ENCODE peak calls at places on chromosomes 2 and 18, in six cellular contexts. One of them, this sample, is unnamed.

GRCh38 chr2:2870106-2870505 is 507.5 kb downstream of the EIPR1 start:
- DNase-seq in K562: no peak
- DNase-seq in HepG2: no peak
- DNase-seq in H1: no peak
- DNase-seq in endothelial cell of umbilical vein: no peak
- DNase-seq in WTC11: no peak
- DNase-seq in this sample: no peak

GRCh38 chr2:69762513-69763494 is 20.9 kb downstream of the ANXA4 start:
- DNase-seq in H1: no peak
- DNase-seq in K562: no peak
- DNase-seq in HepG2: no peak
- DNase-seq in WTC11: no peak
- DNase-seq in endothelial cell of umbilical vein: no peak
- DNase-seq in this sample: no peak

GRCh38 chr2:167134381-167135072 is 246.2 kb downstream of the XIRP2 start:
- DNase-seq in H1: no peak
- DNase-seq in HepG2: peak
- DNase-seq in K562: no peak
- DNase-seq in WTC11: no peak
- DNase-seq in endothelial cell of umbilical vein: peak
- DNase-seq in this sample: peak

GRCh38 chr18:47777626-47778025 is 152.8 kb downstream of the SMAD2 start:
- DNase-seq in H1: no peak
- DNase-seq in K562: no peak
- DNase-seq in endothelial cell of umbilical vein: no peak
- DNase-seq in HepG2: no peak
- DNase-seq in WTC11: no peak
- DNase-seq in this sample: no peak

GRCh38 chr2:31729442-31730092 is 148.8 kb upstream of the SRD5A2 start:
- DNase-seq in H1: no peak
- DNase-seq in K562: peak
- DNase-seq in HepG2: peak
- DNase-seq in endothelial cell of umbilical vein: peak
- DNase-seq in WTC11: no peak
- DNase-seq in this sample: peak

GRCh38 chr2:181575650-181576025 is 81.3 kb downstream of the CERKL start:
- DNase-seq in H1: no peak
- DNase-seq in endothelial cell of umbilical vein: no peak
- DNase-seq in WTC11: no peak
- DNase-seq in HepG2: no peak
- DNase-seq in K562: no peak
- DNase-seq in this sample: no peak

GRCh38 chr2:159211447-159212396 is 74.8 kb downstream of the WDSUB1 start:
- DNase-seq in endothelial cell of umbilical vein: no peak
- DNase-seq in HepG2: peak
- DNase-seq in H1: peak
- DNase-seq in K562: no peak
- DNase-seq in WTC11: peak
- DNase-seq in this sample: no peak

GRCh38 chr18:70233974-70234373 is 28.5 kb upstream of the RTTN start:
- DNase-seq in endothelial cell of umbilical vein: no peak
- DNase-seq in H1: no peak
- DNase-seq in HepG2: no peak
- DNase-seq in WTC11: no peak
- DNase-seq in K562: no peak
- DNase-seq in this sample: no peak

GRCh38 chr2:191217580-191217979 is 27.6 kb upstream of the MYO1B start:
- DNase-seq in K562: no peak
- DNase-seq in H1: no peak
- DNase-seq in WTC11: no peak
- DNase-seq in HepG2: peak
- DNase-seq in endothelial cell of umbilical vein: no peak
- DNase-seq in this sample: peak

GRCh38 chr2:217360781-217361485 is 501.1 kb upstream of the TNP1 start:
- DNase-seq in HepG2: no peak
- DNase-seq in K562: no peak
- DNase-seq in H1: no peak
- DNase-seq in endothelial cell of umbilical vein: no peak
- DNase-seq in WTC11: no peak
- DNase-seq in this sample: no peak

GRCh38 chr2:229665158-229665557 is 49.2 kb downstream of the DNER start:
- DNase-seq in endothelial cell of umbilical vein: no peak
- DNase-seq in WTC11: no peak
- DNase-seq in H1: no peak
- DNase-seq in K562: no peak
- DNase-seq in HepG2: no peak
- DNase-seq in this sample: no peak

GRCh38 chr18:13642440-13642827 is 83.9 kb downstream of the FAM210A start:
- DNase-seq in H1: no peak
- DNase-seq in HepG2: no peak
- DNase-seq in K562: no peak
- DNase-seq in WTC11: no peak
- DNase-seq in endothelial cell of umbilical vein: no peak
- DNase-seq in this sample: no peak

GRCh38 chr2:171810409-171810993 is 83.5 kb downstream of the SLC25A12 start:
- DNase-seq in WTC11: no peak
- DNase-seq in HepG2: no peak
- DNase-seq in H1: no peak
- DNase-seq in endothelial cell of umbilical vein: no peak
- DNase-seq in K562: no peak
- DNase-seq in this sample: no peak

GRCh38 chr2:182866095-182866460 is 359 bp downstream of the FRZB start:
- DNase-seq in WTC11: peak
- DNase-seq in H1: no peak
- DNase-seq in endothelial cell of umbilical vein: no peak
- DNase-seq in K562: no peak
- DNase-seq in HepG2: no peak
- DNase-seq in this sample: no peak

GRCh38 chr18:75269140-75269676 is 58.6 kb downstream of the TSHZ1 start:
- DNase-seq in K562: no peak
- DNase-seq in HepG2: no peak
- DNase-seq in endothelial cell of umbilical vein: no peak
- DNase-seq in H1: no peak
- DNase-seq in WTC11: no peak
- DNase-seq in this sample: no peak

GRCh38 chr2:185835974-185836373 is 97.4 kb downstream of the FSIP2 start:
- DNase-seq in WTC11: no peak
- DNase-seq in H1: no peak
- DNase-seq in K562: no peak
- DNase-seq in endothelial cell of umbilical vein: no peak
- DNase-seq in HepG2: no peak
- DNase-seq in this sample: no peak

GRCh38 chr2:191463790-191464189 is 214.1 kb upstream of the NABP1 start:
- DNase-seq in endothelial cell of umbilical vein: no peak
- DNase-seq in H1: no peak
- DNase-seq in WTC11: no peak
- DNase-seq in HepG2: no peak
- DNase-seq in K562: no peak
- DNase-seq in this sample: no peak

GRCh38 chr2:26609133-26609532 is 32.0 kb downstream of the CIB4 start:
- DNase-seq in H1: no peak
- DNase-seq in WTC11: no peak
- DNase-seq in endothelial cell of umbilical vein: no peak
- DNase-seq in K562: no peak
- DNase-seq in HepG2: no peak
- DNase-seq in this sample: no peak

GRCh38 chr2:9422321-9423099 is 818 bp downstream of the ITGB1BP1 start:
- DNase-seq in HepG2: peak
- DNase-seq in endothelial cell of umbilical vein: peak
- DNase-seq in H1: no peak
- DNase-seq in WTC11: peak
- DNase-seq in K562: peak
- DNase-seq in this sample: peak

GRCh38 chr2:124145982-124146381 is 120.9 kb downstream of the CNTNAP5 start:
- DNase-seq in WTC11: no peak
- DNase-seq in H1: no peak
- DNase-seq in K562: no peak
- DNase-seq in HepG2: no peak
- DNase-seq in endothelial cell of umbilical vein: no peak
- DNase-seq in this sample: no peak
- TF ChIP-seq JUN in WTC11: no peak
- TF ChIP-seq JUN in H1: no peak
- TF ChIP-seq JUN in K562: no peak
- TF ChIP-seq JUN in HepG2: no peak
- TF ChIP-seq JUN in endothelial cell of umbilical vein: no peak
- TF ChIP-seq JUN in this sample: no peak

DNA sequence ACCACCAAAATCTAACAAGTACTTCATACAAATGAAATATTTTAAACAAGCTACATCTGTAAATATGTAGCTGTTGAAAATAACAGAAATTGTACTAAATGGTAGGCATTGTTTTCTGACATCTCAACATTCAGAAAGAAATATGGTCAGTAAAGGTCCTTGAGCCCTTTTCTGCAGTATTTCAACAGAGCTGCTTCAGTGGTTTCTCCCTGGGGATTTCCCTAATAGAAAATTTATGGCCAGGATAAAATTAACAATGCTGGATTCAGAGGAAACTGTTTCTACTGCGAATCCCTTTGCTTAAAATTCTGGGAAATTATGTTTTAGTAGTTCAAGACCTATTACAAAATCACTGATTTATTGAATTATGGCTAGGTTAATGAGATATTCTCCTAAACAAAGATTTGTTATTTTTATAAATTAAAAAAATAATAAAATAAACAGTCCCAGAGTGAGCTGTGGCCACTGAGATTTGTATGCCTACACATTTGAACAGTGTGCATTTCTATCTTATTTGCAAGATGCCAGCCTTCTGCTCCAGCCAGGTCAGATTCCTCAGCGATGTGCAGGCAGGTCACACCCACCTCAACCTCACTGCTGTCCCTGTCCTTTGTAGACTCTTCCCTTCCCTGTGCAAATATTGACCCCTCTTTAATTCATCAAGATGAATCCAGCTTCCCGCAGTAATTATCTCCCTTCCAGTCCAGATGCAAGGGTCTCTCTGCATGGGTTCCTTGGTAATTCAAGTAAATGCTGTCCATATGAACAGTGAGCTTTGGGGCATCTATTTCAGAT is 256.4 kb downstream of the PIEZO2 start:
- DNase-seq in endothelial cell of umbilical vein: no peak
- DNase-seq in H1: no peak
- DNase-seq in HepG2: peak
- DNase-seq in WTC11: no peak
- DNase-seq in K562: no peak
- DNase-seq in this sample: no peak
- TF ChIP-seq JUN in endothelial cell of umbilical vein: no peak
- TF ChIP-seq JUN in H1: no peak
- TF ChIP-seq JUN in HepG2: no peak
- TF ChIP-seq JUN in WTC11: no peak
- TF ChIP-seq JUN in K562: no peak
- TF ChIP-seq JUN in this sample: no peak

GRCh38 chr18:63980896-63981454 is 11.1 kb downstream of the SERPINB8 start:
- DNase-seq in K562: no peak
- DNase-seq in H1: no peak
- DNase-seq in endothelial cell of umbilical vein: no peak
- DNase-seq in HepG2: no peak
- DNase-seq in WTC11: no peak
- DNase-seq in this sample: no peak

GRCh38 chr18:63981719-63982118 is 11.8 kb downstream of the SERPINB8 start:
- DNase-seq in HepG2: no peak
- DNase-seq in WTC11: no peak
- DNase-seq in K562: no peak
- DNase-seq in endothelial cell of umbilical vein: no peak
- DNase-seq in H1: no peak
- DNase-seq in this sample: no peak

GRCh38 chr18:63980027-63980426 is 10.1 kb downstream of the SERPINB8 start:
- DNase-seq in HepG2: no peak
- DNase-seq in endothelial cell of umbilical vein: no peak
- DNase-seq in K562: no peak
- DNase-seq in H1: no peak
- DNase-seq in WTC11: no peak
- DNase-seq in this sample: no peak

GRCh38 chr18:63977040-63977439 is 7.2 kb downstream of the SERPINB8 start:
- DNase-seq in HepG2: no peak
- DNase-seq in endothelial cell of umbilical vein: no peak
- DNase-seq in WTC11: no peak
- DNase-seq in K562: no peak
- DNase-seq in H1: no peak
- DNase-seq in this sample: no peak

DNA sequence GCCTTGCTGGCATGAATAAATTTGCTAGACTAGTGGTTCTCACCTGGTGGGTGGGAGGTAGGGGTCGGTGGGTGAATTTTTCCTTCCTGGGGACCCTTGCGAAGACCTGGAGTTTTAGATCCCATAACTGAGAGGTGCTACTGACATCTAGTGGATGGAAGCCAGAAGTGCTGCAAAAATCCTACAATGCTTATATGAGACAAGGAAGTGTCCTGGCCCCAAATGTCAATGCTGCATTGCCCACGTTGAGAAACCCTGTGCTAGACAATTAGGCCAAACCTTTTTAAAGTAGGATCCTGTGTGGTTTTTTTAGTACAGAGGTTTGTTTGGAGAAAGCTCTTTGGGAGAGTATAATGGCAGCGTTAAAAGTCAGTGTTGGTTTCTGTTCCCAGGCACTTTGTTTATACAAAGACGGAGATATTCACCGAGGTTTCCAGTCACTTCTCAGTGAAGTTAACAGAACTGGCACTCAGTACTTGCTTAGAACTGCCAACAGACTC is 9.6 kb downstream of the SERPINB8 start:
- DNase-seq in WTC11: peak
- DNase-seq in H1: no peak
- DNase-seq in endothelial cell of umbilical vein: peak
- DNase-seq in K562: peak
- DNase-seq in HepG2: peak
- DNase-seq in this sample: peak
- TF ChIP-seq JUN in WTC11: no peak
- TF ChIP-seq JUN in H1: no peak
- TF ChIP-seq JUN in endothelial cell of umbilical vein: no peak
- TF ChIP-seq JUN in K562: no peak
- TF ChIP-seq JUN in HepG2: no peak
- TF ChIP-seq JUN in this sample: no peak

GRCh38 chr2:150276737-150277136 is 210.7 kb downstream of the RND3 start:
- DNase-seq in WTC11: no peak
- DNase-seq in H1: no peak
- DNase-seq in HepG2: no peak
- DNase-seq in K562: no peak
- DNase-seq in endothelial cell of umbilical vein: no peak
- DNase-seq in this sample: no peak

GRCh38 chr2:150282821-150283309 is 204.6 kb downstream of the RND3 start:
- DNase-seq in HepG2: no peak
- DNase-seq in H1: no peak
- DNase-seq in endothelial cell of umbilical vein: no peak
- DNase-seq in WTC11: no peak
- DNase-seq in K562: no peak
- DNase-seq in this sample: no peak

GRCh38 chr2:150279673-150280072 is 207.8 kb downstream of the RND3 start:
- DNase-seq in WTC11: no peak
- DNase-seq in H1: no peak
- DNase-seq in HepG2: no peak
- DNase-seq in endothelial cell of umbilical vein: peak
- DNase-seq in K562: no peak
- DNase-seq in this sample: no peak

DNA sequence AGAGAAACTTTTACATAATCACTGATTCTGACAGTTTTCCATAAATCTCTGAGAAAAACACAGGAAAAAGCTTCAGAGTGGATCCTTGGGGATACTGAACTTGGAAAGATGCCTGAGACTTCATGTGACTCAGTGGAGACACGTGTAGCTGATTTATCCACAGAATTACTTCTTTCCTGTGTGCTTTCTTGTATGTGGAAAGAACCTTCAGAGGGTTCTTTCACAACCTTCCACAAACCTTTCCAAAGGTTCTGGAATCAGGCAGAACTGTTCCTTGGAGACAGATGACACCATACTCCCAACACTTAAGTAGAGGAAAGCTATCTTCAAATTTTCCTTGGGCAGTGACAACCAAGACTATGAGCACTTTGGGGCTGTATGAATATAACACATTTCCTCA is 207.2 kb downstream of the RND3 start:
- DNase-seq in WTC11: no peak
- DNase-seq in K562: no peak
- DNase-seq in H1: no peak
- DNase-seq in HepG2: no peak
- DNase-seq in endothelial cell of umbilical vein: peak
- DNase-seq in this sample: no peak
- TF ChIP-seq JUN in WTC11: no peak
- TF ChIP-seq JUN in K562: no peak
- TF ChIP-seq JUN in H1: no peak
- TF ChIP-seq JUN in HepG2: no peak
- TF ChIP-seq JUN in endothelial cell of umbilical vein: no peak
- TF ChIP-seq JUN in this sample: no peak

This sample was measured in A549.